ENCODE peak calls at places on chromosomes 4 and X, in four cellular contexts. D is astrocyte; H is heart left ventricle; P is activated CD8-positive, alpha-beta memory T cell treated with anti-CD3 and anti-CD28 coated beads for 24 hours. X is an unnamed sample.

GRCh38 chrX:119685225-119686066 is 7.5 kb downstream of the SEPTIN6 start:
- DNase-seq in D (no peak), H (peak; percentile 68), P (peak; percentile 77), X (no peak)

GRCh38 chrX:38717871-38718270 is 83.4 kb upstream of the MID1IP1 start:
- DNase-seq in D (no peak), H (no peak), P (no peak), X (no peak)

GRCh38 chr4:79174855-79175254 is 151.0 kb downstream of the NAA11 start:
- DNase-seq in D (no peak), H (no peak), P (no peak), X (no peak)

GRCh38 chr4:125517831-125518230 is 203.1 kb downstream of the FAT4 start:
- DNase-seq in D (no peak), H (no peak), P (no peak), X (no peak)

GRCh38 chr4:146976145-146976544 is 30.5 kb upstream of the TTC29 start:
- DNase-seq in D (no peak), H (no peak), P (no peak), X (no peak)

GRCh38 chrX:100048156-100048555 is 361.9 kb downstream of the PCDH19 start:
- DNase-seq in D (no peak), H (no peak), P (no peak), X (no peak)

GRCh38 chr4:174177536-174177935 is 105.9 kb downstream of the FBXO8 start:
- DNase-seq in D (no peak), H (no peak), P (no peak), X (no peak)

GRCh38 chr4:177127658-177128057 is 182.0 kb upstream of the NEIL3 start:
- DNase-seq in D (peak; percentile 55), H (no peak), P (no peak), X (no peak)

GRCh38 chrX:129529685-129530281 is 6.5 kb upstream of the SMARCA1 start:
- DNase-seq in D (peak; percentile 28), H (no peak), P (no peak), X (no peak)

GRCh38 chrX:129959493-129959832 is 23.0 kb upstream of the BCORL1 start:
- DNase-seq in D (no peak), H (no peak), P (no peak), X (no peak)

GRCh38 chr4:22253431-22253830 is 262.4 kb downstream of the ADGRA3 start:
- DNase-seq in D (no peak), H (no peak), P (no peak), X (no peak)

GRCh38 chrX:123175366-123176122 is 8.5 kb upstream of the GRIA3 start:
- DNase-seq in D (no peak), H (no peak), P (no peak), X (no peak)

X was measured in amniotic stem cell.